ENCODE peak calls at places on chromosome 4, in five cellular contexts. X, E, T, W and R are unnamed samples.

GRCh38 chr4:103634236-103634635 is 85.5 kb downstream of the TACR3 start:
- DNase-seq in X (no peak), W (no peak), E (no peak), T (no peak), R (no peak)

GRCh38 chr4:11908205-11908604 is 479.5 kb upstream of the HS3ST1 start:
- DNase-seq in E (no peak), W (no peak), X (no peak), T (no peak), R (no peak)

GRCh38 chr4:25667931-25668557 is 12.4 kb downstream of the SLC34A2 start:
- DNase-seq in X (peak; percentile 22), E (no peak), T (no peak), W (peak; percentile 12), R (no peak)

GRCh38 chr4:125642645-125643044 is 327.9 kb downstream of the FAT4 start:
- DNase-seq in E (no peak), X (no peak), W (no peak), T (no peak), R (no peak)

GRCh38 chr4:7861440-7861881 is 78.2 kb downstream of the AFAP1 start:
- DNase-seq in T (no peak), E (no peak), W (no peak), X (no peak), R (no peak)

GRCh38 chr4:88104902-88105610 is 53.4 kb downstream of the ABCG2 start:
- DNase-seq in X (no peak), T (no peak), W (no peak), E (no peak), R (no peak)

GRCh38 chr4:88964450-88964849 is 92.5 kb downstream of the FAM13A start:
- DNase-seq in W (no peak), E (no peak), T (no peak), X (no peak), R (no peak)

GRCh38 chr4:138222041-138222440 is 20.1 kb downstream of the SLC7A11 start:
- DNase-seq in X (no peak), E (no peak), T (no peak), W (no peak), R (no peak)

GRCh38 chr4:44118971-44119680 is 329.5 kb downstream of the KCTD8 start:
- DNase-seq in X (no peak), E (no peak), W (no peak), T (no peak), R (no peak)

GRCh38 chr4:77453911-77454310 is 151.7 kb upstream of the CXCL13 start:
- DNase-seq in E (no peak), T (no peak), X (no peak), W (no peak), R (no peak)

GRCh38 chr4:145808021-145808650 is 128.2 kb downstream of the C4orf51 start:
- DNase-seq in X (no peak), W (no peak), T (peak; percentile 91), E (no peak), R (no peak)

GRCh38 chr4:74387790-74388189 is 22.8 kb downstream of the EREG start:
- DNase-seq in W (no peak), X (no peak), E (no peak), T (no peak), R (no peak)

GRCh38 chr4:118814901-118815300 is 21.0 kb downstream of the SEC24D start:
- DNase-seq in E (no peak), X (no peak), T (no peak), W (no peak), R (no peak)

GRCh38 chr4:88130544-88131305 is 27.7 kb downstream of the ABCG2 start:
- DNase-seq in E (no peak), W (no peak), X (no peak), T (no peak), R (no peak)

GRCh38 chr4:94506822-94507221 is 55.1 kb downstream of the PDLIM5 start:
- DNase-seq in T (no peak), E (no peak), W (no peak), X (peak; percentile 24), R (no peak)

GRCh38 chr4:52199574-52200338 is 148.7 kb downstream of the SPATA18 start:
- DNase-seq in E (no peak), X (no peak), W (no peak), T (no peak), R (no peak)

GRCh38 chr4:138835833-138836521 is 179.6 kb upstream of the NOCT start:
- DNase-seq in X (peak; percentile 40), T (peak; percentile 13), W (no peak), E (no peak), R (no peak)

GRCh38 chr4:142959156-142959555 is 113.1 kb upstream of the INPP4B start:
- DNase-seq in E (no peak), X (no peak), W (no peak), T (no peak), R (no peak)

GRCh38 chr4:24560770-24561415 is 23.5 kb downstream of the DHX15 start:
- DNase-seq in T (no peak), W (no peak), X (no peak), E (no peak), R (no peak)

GRCh38 chr4:38160487-38161207 is 200.4 kb downstream of the PTTG2 start:
- DNase-seq in X (peak; percentile 59), W (no peak), E (no peak), T (peak; percentile 81), R (no peak)

GRCh38 chr4:36758779-36759178 is 477.4 kb downstream of the DTHD1 start:
- DNase-seq in X (no peak), W (no peak), T (no peak), E (no peak), R (no peak)

GRCh38 chr4:147770831-147771230 is 38.9 kb downstream of the ARHGAP10 start:
- DNase-seq in E (no peak), T (no peak), X (no peak), W (no peak), R (no peak)

DNA sequence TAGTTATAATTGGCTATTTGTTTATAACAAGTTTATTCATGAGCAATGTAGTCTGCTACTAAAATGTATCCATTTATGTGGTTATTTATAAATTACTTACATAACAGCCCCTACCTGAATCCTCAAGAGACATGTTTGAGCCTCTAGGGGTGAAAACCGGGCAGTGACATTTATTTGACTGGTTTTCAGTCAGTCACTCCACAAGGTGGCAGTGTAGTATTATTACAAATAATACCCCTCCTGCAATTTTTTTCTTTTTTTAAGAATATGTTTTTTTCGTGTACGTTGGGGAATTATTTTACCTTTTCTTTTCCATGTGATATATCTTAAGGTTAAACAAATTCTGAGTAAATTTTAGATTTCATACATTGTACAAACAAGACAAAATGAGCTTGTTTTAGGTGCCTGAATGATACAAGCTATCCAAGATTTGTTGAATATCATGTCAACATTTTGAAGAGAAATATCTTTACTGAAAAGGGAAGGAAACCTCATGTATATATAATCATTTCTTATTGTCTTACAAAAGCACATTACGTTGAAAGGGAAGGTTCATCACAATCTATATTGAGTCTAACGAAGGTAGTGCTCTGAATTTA is 598.7 kb upstream of the TECRL start:
- DNase-seq in E (no peak), W (no peak), T (peak; percentile 41), X (no peak), R (no peak)
- TF ChIP-seq CTCF in E (peak; percentile 55), W (no peak), T (peak; percentile 19), X (peak; percentile 27), R (peak; percentile 39)

GRCh38 chr4:17511950-17512795 is at the start of gene QDPR:
- DNase-seq in W (peak; percentile 90), E (peak; percentile 92), T (peak; percentile 89), X (peak; percentile 82), R (peak; percentile 76)
- TF ChIP-seq CTCF in W (peak; percentile 45), E (peak; percentile 58), T (peak; percentile 38), X (peak; percentile 29), R (peak; percentile 45)

GRCh38 chr4:22957774-22958173 is 265.0 kb downstream of the GBA3 start:
- DNase-seq in T (no peak), E (no peak), X (no peak), W (no peak), R (no peak)

GRCh38 chr4:22959483-22959882 is 266.7 kb downstream of the GBA3 start:
- DNase-seq in E (no peak), T (no peak), X (no peak), W (no peak), R (no peak)

GRCh38 chr4:22962186-22962786 is 269.5 kb downstream of the GBA3 start:
- DNase-seq in E (no peak), W (no peak), T (peak; percentile 1), X (peak; percentile 29), R (no peak)
- TF ChIP-seq CTCF in E (peak; percentile 13), W (no peak), T (peak; percentile 4), X (peak; percentile 20), R (no peak)

GRCh38 chr4:69617083-69617694 is 22.3 kb downstream of the UGT2A2 start:
- DNase-seq in X (no peak), T (peak; percentile 40), W (no peak), E (no peak), R (no peak)
- TF ChIP-seq CTCF in X (no peak), T (peak; percentile 23), W (no peak), E (peak; percentile 45), R (no peak)

GRCh38 chr4:163350672-163351071 is 7.0 kb downstream of the NPY5R start:
- DNase-seq in T (no peak), E (no peak), X (no peak), W (no peak), R (no peak)

GRCh38 chr4:163353054-163353453 is 9.4 kb downstream of the NPY5R start:
- DNase-seq in T (no peak), X (no peak), W (no peak), E (no peak), R (no peak)

GRCh38 chr4:163356104-163356503 is 12.4 kb downstream of the NPY5R start:
- DNase-seq in E (no peak), T (no peak), X (no peak), W (no peak), R (no peak)
- TF ChIP-seq CTCF in E (no peak), T (no peak), X (no peak), W (no peak), R (no peak)

GRCh38 chr4:177047851-177048174 is 255.1 kb upstream of the VEGFC start:
- DNase-seq in X (no peak), W (no peak), T (no peak), E (no peak), R (no peak)

GRCh38 chr4:177047070-177047850 is 254.5 kb upstream of the VEGFC start:
- DNase-seq in E (peak; percentile 66), W (no peak), X (peak; percentile 38), T (peak; percentile 78), R (peak; percentile 50)

GRCh38 chr4:177057191-177057590 is 252.5 kb upstream of the NEIL3 start:
- DNase-seq in T (no peak), E (no peak), X (no peak), W (no peak), R (no peak)

GRCh38 chr4:177052211-177052725 is 257.4 kb upstream of the NEIL3 start:
- DNase-seq in W (no peak), E (no peak), X (no peak), T (no peak), R (no peak)

DNA sequence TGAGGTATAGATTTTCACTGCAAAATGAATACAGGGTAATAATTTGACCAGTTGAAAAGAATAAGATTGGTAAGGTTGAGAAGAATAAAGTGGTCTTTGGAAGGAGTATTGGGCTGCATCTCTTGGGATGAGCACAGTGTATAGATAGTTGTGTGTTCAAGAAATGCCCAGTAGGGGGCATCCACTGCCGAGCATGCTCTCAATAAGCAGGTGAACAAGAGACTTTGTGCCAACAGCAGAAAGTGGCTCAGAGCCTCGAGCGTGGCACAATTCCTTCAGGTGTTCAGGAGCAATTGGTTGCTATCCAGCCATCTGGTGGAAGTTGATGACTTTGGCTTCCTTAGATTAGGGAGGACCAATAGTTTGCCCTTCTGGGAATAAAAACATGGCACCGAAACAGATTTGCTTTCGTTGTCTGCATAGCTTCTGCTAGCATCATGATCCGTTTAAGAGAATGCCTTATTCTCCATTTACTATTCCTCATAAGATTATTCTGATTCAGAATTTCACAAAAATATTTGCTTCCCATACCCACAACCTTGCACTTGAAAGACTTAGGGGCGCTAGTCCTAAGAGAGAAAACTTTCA is 258.1 kb upstream of the NEIL3 start:
- DNase-seq in E (no peak), X (peak; percentile 21), W (no peak), T (peak; percentile 63), R (no peak)
- TF ChIP-seq CTCF in E (peak; percentile 17), X (peak; percentile 30), W (no peak), T (peak; percentile 72), R (no peak)